ENCODE peak calls at places on chromosomes 12 and 14, in eight cellular contexts. V, H, K, O, R, A, E and Q are unnamed samples.

GRCh38 chr14:34792593-34792992 is 78.2 kb upstream of the CFL2 start:
- DNase-seq in V (no peak), H (no peak), K (no peak), O (no peak), R (no peak), A (peak; percentile 71), E (no peak), Q (no peak)

GRCh38 chr14:33441633-33442032 is 503.0 kb downstream of the NPAS3 start:
- DNase-seq in V (no peak), H (no peak), K (no peak), O (no peak), R (no peak), A (no peak), E (no peak), Q (no peak)

GRCh38 chr12:122480753-122481152 is 20.0 kb downstream of the ZCCHC8 start:
- DNase-seq in V (no peak), H (no peak), K (peak; percentile 13), O (no peak), R (no peak), A (no peak), E (no peak), Q (no peak)

GRCh38 chr14:24398298-24398942 is 383 bp upstream of the NYNRIN start:
- DNase-seq in V (no peak), H (no peak), K (no peak), O (no peak), R (no peak), A (no peak), E (peak; percentile 48), Q (no peak)

GRCh38 chr14:68715032-68715924 is 77.6 kb downstream of the ZFP36L1 start:
- DNase-seq in V (no peak), H (no peak), K (no peak), O (no peak), R (no peak), A (no peak), E (no peak), Q (no peak)

GRCh38 chr12:114399664-114400211 is 6.2 kb downstream of the TBX5 start:
- DNase-seq in V (no peak), H (no peak), K (no peak), O (no peak), R (no peak), A (no peak), E (no peak), Q (no peak)

GRCh38 chr14:67172520-67172919 is 16.7 kb upstream of the GARIN2 start:
- DNase-seq in V (no peak), H (no peak), K (no peak), O (no peak), R (no peak), A (no peak), E (no peak), Q (no peak)

GRCh38 chr12:6723607-6724408 is at the start of gene COPS7A:
- DNase-seq in V (peak; percentile 41), H (peak; percentile 95), K (peak; percentile 98), O (peak; percentile 100), R (peak; percentile 97), A (peak; percentile 99), E (peak; percentile 99), Q (peak; percentile 89)

GRCh38 chr14:92959189-92959531 is 36.2 kb downstream of the CHGA start:
- DNase-seq in V (no peak), H (no peak), K (no peak), O (no peak), R (no peak), A (no peak), E (no peak), Q (no peak)

GRCh38 chr14:34781242-34781641 is 66.8 kb upstream of the CFL2 start:
- DNase-seq in V (no peak), H (no peak), K (no peak), O (peak; percentile 84), R (no peak), A (no peak), E (no peak), Q (no peak)

GRCh38 chr12:20220339-20220738 is 148.0 kb upstream of the PDE3A start:
- DNase-seq in V (no peak), H (no peak), K (no peak), O (peak; percentile 75), R (no peak), A (peak; percentile 2), E (no peak), Q (no peak)

GRCh38 chr12:16553457-16553856 is 52.5 kb downstream of the LMO3 start:
- DNase-seq in V (no peak), H (no peak), K (no peak), O (no peak), R (no peak), A (no peak), E (no peak), Q (no peak)

GRCh38 chr12:51974646-51975045 is 23.1 kb downstream of the ACVR1B start:
- DNase-seq in V (no peak), H (no peak), K (no peak), O (no peak), R (no peak), A (no peak), E (no peak), Q (peak; percentile 22)

GRCh38 chr14:71582705-71583104 is 349.5 kb upstream of the RGS6 start:
- DNase-seq in V (no peak), H (no peak), K (no peak), O (no peak), R (no peak), A (no peak), E (no peak), Q (no peak)

GRCh38 chr14:36346052-36346451 is 25.6 kb upstream of the MBIP start:
- DNase-seq in V (no peak), H (no peak), K (no peak), O (no peak), R (no peak), A (no peak), E (no peak), Q (no peak)

GRCh38 chr12:54370218-54370730 is 6.0 kb upstream of the GPR84 start:
- DNase-seq in V (no peak), H (peak; percentile 88), K (peak; percentile 83), O (peak; percentile 69), R (no peak), A (peak; percentile 41), E (peak; percentile 79), Q (no peak)

GRCh38 chr14:68016243-68016914 is 196.8 kb downstream of the RAD51B start:
- DNase-seq in V (no peak), H (no peak), K (no peak), O (no peak), R (no peak), A (no peak), E (no peak), Q (no peak)

GRCh38 chr12:39047539-39048078 is 142.2 kb upstream of the CPNE8 start:
- DNase-seq in V (no peak), H (no peak), K (no peak), O (no peak), R (no peak), A (no peak), E (no peak), Q (no peak)

GRCh38 chr12:113488322-113488721 is 16.7 kb upstream of the LHX5 start:
- DNase-seq in V (no peak), H (no peak), K (no peak), O (no peak), R (no peak), A (no peak), E (no peak), Q (no peak)

GRCh38 chr12:67650127-67650495 is 1.6 kb downstream of the DYRK2 start:
- DNase-seq in V (no peak), H (peak; percentile 77), K (no peak), O (no peak), R (peak; percentile 2), A (no peak), E (no peak), Q (no peak)

GRCh38 chr14:61394542-61394941 is 73.2 kb downstream of the PRKCH start:
- DNase-seq in V (no peak), H (no peak), K (no peak), O (no peak), R (no peak), A (no peak), E (no peak), Q (no peak)

GRCh38 chr14:58160561-58160960 is 8.5 kb upstream of the ARMH4 start:
- DNase-seq in V (no peak), H (no peak), K (no peak), O (no peak), R (no peak), A (no peak), E (no peak), Q (no peak)

GRCh38 chr12:99455350-99456037 is 192.1 kb upstream of the GARIN6 start:
- DNase-seq in V (no peak), H (no peak), K (no peak), O (no peak), R (no peak), A (no peak), E (no peak), Q (peak; percentile 3)

GRCh38 chr12:92759634-92760268 is 57.0 kb downstream of the PLEKHG7 start:
- DNase-seq in V (no peak), H (no peak), K (no peak), O (no peak), R (no peak), A (no peak), E (no peak), Q (no peak)

GRCh38 chr12:39272934-39273770 is 169.8 kb downstream of the KIF21A start:
- DNase-seq in V (no peak), H (peak; percentile 13), K (no peak), O (peak; percentile 78), R (peak; percentile 16), A (peak; percentile 1), E (peak; percentile 20), Q (no peak)

GRCh38 chr12:98645572-98646067 is 530 bp downstream of the APAF1 start:
- DNase-seq in V (no peak), H (peak; percentile 30), K (peak; percentile 61), O (peak; percentile 61), R (no peak), A (peak; percentile 23), E (peak; percentile 33), Q (peak; percentile 19)

GRCh38 chr14:38125484-38125912 is 82.2 kb upstream of the SSTR1 start:
- DNase-seq in V (no peak), H (no peak), K (no peak), O (peak; percentile 98), R (no peak), A (no peak), E (no peak), Q (no peak)

GRCh38 chr12:12716151-12716844 is 870 bp upstream of the CDKN1B start:
- DNase-seq in V (no peak), H (peak; percentile 58), K (no peak), O (peak; percentile 46), R (no peak), A (peak; percentile 6), E (no peak), Q (no peak)

GRCh38 chr12:1827806-1828805 is 7.7 kb downstream of the LRTM2 start:
- DNase-seq in V (no peak), H (no peak), K (no peak), O (no peak), R (no peak), A (no peak), E (no peak), Q (no peak)